ENCODE peak calls at places on chromosomes 2 and 18, in eight cellular contexts. G, V, F, T, I, Q, R and A are unnamed samples.

GRCh38 chr2:208266641-208267335 is 733 bp downstream of the PIKFYVE start:
- DNase-seq in R (no peak), T (peak), Q (no peak), F (no peak), I (no peak), G (no peak), V (no peak), A (no peak)

GRCh38 chr2:236666646-236667204 is 97.1 kb downstream of the ACKR3 start:
- DNase-seq in I (no peak), F (no peak), G (no peak), V (no peak), Q (no peak), R (no peak), T (no peak), A (no peak)

GRCh38 chr2:100610381-100610831 is 47.6 kb downstream of the PDCL3 start:
- DNase-seq in F (peak), G (peak), I (no peak), T (peak), R (peak), Q (peak), V (peak), A (peak)

GRCh38 chr18:31719363-31720006 is 35.1 kb upstream of the B4GALT6 start:
- DNase-seq in V (no peak), R (no peak), F (no peak), Q (no peak), G (no peak), T (no peak), I (no peak), A (peak)

GRCh38 chr2:159150208-159150607 is 136.3 kb downstream of the WDSUB1 start:
- DNase-seq in G (no peak), T (peak), R (no peak), I (no peak), Q (no peak), F (no peak), V (no peak), A (no peak)

GRCh38 chr2:182694189-182694588 is 21.9 kb upstream of the DNAJC10 start:
- DNase-seq in R (no peak), Q (no peak), I (peak), V (no peak), G (no peak), T (no peak), F (no peak), A (no peak)

GRCh38 chr2:136075466-136075865 is 42.5 kb downstream of the CXCR4 start:
- DNase-seq in V (no peak), F (no peak), Q (no peak), I (no peak), R (no peak), T (no peak), G (no peak), A (peak)

GRCh38 chr2:186607660-186608324 is 17.9 kb downstream of the ITGAV start:
- DNase-seq in I (no peak), F (no peak), G (no peak), R (no peak), Q (no peak), T (no peak), V (no peak), A (peak)

GRCh38 chr2:63053889-63054725 is 3.5 kb downstream of the OTX1 start:
- DNase-seq in V (no peak), F (no peak), R (no peak), I (no peak), T (no peak), Q (no peak), G (no peak), A (peak)

GRCh38 chr2:181937473-181937872 is 45.9 kb downstream of the ITPRID2 start:
- DNase-seq in T (peak), R (peak), I (no peak), Q (no peak), G (no peak), V (no peak), F (no peak), A (no peak)